ENCODE peak calls at places on chromosomes 1 and 21, in five cellular contexts. N is IMR-90, T is neuronal stem cell, K is H1, C is H9. O is an unnamed sample.
A peak's percentile ranks its signal among the peaks of the same experiment; 100 is the strongest.

GRCh38 chr1:59718064-59718988 is 96.4 kb upstream of the HOOK1 start:
- DNase-seq in C (no peak), T (no peak), K (no peak), N (no peak), O (no peak)

GRCh38 chr21:34544032-34544496 is 32.1 kb upstream of the KCNE1 start:
- DNase-seq in N (peak; percentile 75), K (peak; percentile 61), T (no peak), C (peak; percentile 73), O (peak; percentile 64)

GRCh38 chr1:35202048-35202719 is 9.2 kb upstream of the SFPQ start:
- DNase-seq in K (peak; percentile 46), C (peak; percentile 82), N (peak; percentile 82), T (peak; percentile 69), O (peak; percentile 84)

GRCh38 chr1:95301614-95302013 is 67.6 kb downstream of the RWDD3 start:
- DNase-seq in N (no peak), K (no peak), T (no peak), C (no peak), O (no peak)

GRCh38 chr1:46653405-46653853 is 14.7 kb downstream of the ATPAF1 start:
- DNase-seq in K (no peak), C (no peak), T (no peak), N (peak; percentile 69), O (peak; percentile 46)

GRCh38 chr1:208107817-208108608 is 136.2 kb downstream of the PLXNA2 start:
- DNase-seq in T (no peak), K (no peak), N (peak; percentile 77), C (no peak), O (peak; percentile 56)

GRCh38 chr21:16678479-16678878 is 834.4 kb upstream of the CXADR start:
- DNase-seq in T (no peak), C (no peak), K (no peak), N (no peak), O (no peak)

GRCh38 chr1:170853867-170854266 is 81.5 kb upstream of the MROH9 start:
- DNase-seq in K (no peak), C (no peak), T (no peak), N (no peak), O (no peak)

DNA sequence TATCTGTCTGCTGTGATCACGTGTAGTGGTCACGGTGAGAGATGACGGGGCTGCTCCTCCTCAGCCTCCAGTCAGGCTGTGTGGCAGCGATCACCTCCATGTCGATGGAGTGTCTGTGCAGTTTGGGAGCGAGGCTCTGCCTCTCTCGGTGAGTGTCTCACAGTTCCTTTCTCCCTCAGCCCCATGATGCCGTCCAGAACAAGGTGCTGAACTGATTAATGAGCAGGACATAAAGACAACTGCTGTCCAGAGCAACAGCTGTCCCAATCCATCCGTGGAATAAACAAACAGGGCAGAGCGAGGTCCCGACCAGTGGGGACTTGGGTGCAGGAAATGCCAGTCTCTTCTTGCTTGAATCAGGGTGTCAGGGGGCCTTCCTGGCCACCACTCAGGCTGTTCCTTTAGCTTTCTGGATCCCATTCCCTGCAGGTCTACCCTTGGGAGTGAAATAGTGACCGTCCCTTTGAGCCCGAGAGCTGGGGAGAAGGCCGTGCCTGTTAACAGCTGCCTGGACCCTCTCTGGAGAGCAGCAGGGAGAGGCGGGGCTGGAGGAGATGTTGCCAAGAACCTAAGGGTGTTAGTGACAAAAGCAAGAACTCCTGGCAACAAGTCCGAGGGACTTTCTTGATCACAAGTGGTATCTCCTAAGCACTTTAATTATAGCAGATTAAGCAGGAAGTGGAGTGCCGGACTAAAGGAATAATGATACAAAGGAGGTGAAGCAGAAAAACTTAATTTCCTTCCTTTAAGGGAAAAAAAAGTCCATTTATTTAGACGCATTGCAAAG is 443.9 kb downstream of the KIF26B start:
- DNase-seq in C (peak; percentile 19), K (no peak), T (no peak), N (no peak), O (peak; percentile 50)
- H4K91ac ChIP-seq in C (no peak overlapping the region), K (no peak overlapping the region), T (no peak overlapping the region), N (peak overlapping the region; percentile 85), O (peak overlapping the region; percentile 86)

GRCh38 chr1:201539561-201540404 is 856 bp downstream of the NAV1 start:
- DNase-seq in T (no peak), K (no peak), N (peak; percentile 84), C (peak; percentile 57), O (peak; percentile 84)
- H2BK15ac ChIP-seq in T (peak overlapping the region; percentile 23), K (no peak overlapping the region), N (peak overlapping the region; percentile 67), C (no peak overlapping the region), O (peak overlapping the region; percentile 86)

GRCh38 chr1:211326528-211327340 is at the start of gene TRAF5:
- DNase-seq in N (peak; percentile 55), T (peak; percentile 36), K (no peak), C (peak; percentile 67), O (peak; percentile 57)
- H2BK120ac ChIP-seq in N (peak within 1 kb of the TSS; percentile 92), T (peak within 1 kb of the TSS; percentile 44), K (peak within 1 kb of the TSS; percentile 84), C (no peak within 1 kb of the TSS), O (peak within 1 kb of the TSS; percentile 62)

GRCh38 chr1:75991497-75992114 is 59.4 kb upstream of the ASB17 start:
- DNase-seq in N (peak; percentile 83), C (peak; percentile 80), T (peak; percentile 76), K (peak; percentile 13), O (peak; percentile 81)
- H4K91ac ChIP-seq in N (no peak overlapping the region), C (no peak overlapping the region), T (no peak overlapping the region), K (no peak overlapping the region), O (no peak overlapping the region)

DNA sequence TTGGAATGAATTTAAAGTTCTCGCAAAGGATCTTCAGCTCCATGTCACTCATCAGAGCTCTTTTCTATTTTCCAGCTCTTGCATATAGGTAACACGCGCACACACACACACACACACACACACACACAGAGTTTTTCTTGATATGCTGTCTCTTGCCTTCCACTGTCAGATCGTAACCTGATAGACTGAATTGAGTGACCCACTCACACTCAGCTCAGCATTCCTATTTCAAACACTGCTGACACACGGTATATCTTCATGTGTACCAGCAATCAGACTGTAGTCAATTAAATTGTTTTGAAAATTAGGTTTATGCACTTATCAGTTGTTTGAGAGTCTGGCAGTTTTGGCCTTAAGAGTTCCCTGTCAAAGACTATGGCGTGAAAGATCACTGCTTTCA is 214.2 kb downstream of the PBX1 start:
- DNase-seq in C (no peak), K (no peak), T (no peak), N (no peak), O (no peak)
- H2BK15ac ChIP-seq in C (no peak overlapping the region), K (no peak overlapping the region), T (no peak overlapping the region), N (peak overlapping the region; percentile 94), O (peak overlapping the region; percentile 61)

GRCh38 chr1:41851589-41851988 is 67.1 kb downstream of the HIVEP3 start:
- DNase-seq in T (no peak), K (no peak), C (no peak), N (peak; percentile 86), O (peak; percentile 63)

GRCh38 chr1:41853907-41854306 is 64.8 kb downstream of the HIVEP3 start:
- DNase-seq in N (no peak), K (no peak), T (no peak), C (no peak), O (no peak)

GRCh38 chr1:41850029-41850428 is 68.7 kb downstream of the HIVEP3 start:
- DNase-seq in C (no peak), K (no peak), N (no peak), T (no peak), O (no peak)

GRCh38 chr1:41849211-41849759 is 69.4 kb downstream of the HIVEP3 start:
- DNase-seq in C (no peak), T (no peak), N (peak; percentile 43), K (no peak), O (no peak)

GRCh38 chr1:41852091-41852490 is 66.6 kb downstream of the HIVEP3 start:
- DNase-seq in K (no peak), T (no peak), N (no peak), C (no peak), O (no peak)
- H2BK120ac ChIP-seq in K (no peak overlapping the region), T (no peak overlapping the region), N (no peak overlapping the region), C (no peak overlapping the region), O (no peak overlapping the region)

GRCh38 chr1:201737350-201738060 is 91.5 kb upstream of the IPO9 start:
- DNase-seq in N (peak; percentile 92), C (no peak), T (no peak), K (no peak), O (peak; percentile 94)

GRCh38 chr1:201739492-201740085 is 89.4 kb upstream of the IPO9 start:
- DNase-seq in C (peak; percentile 74), N (no peak), T (no peak), K (no peak), O (peak; percentile 61)

GRCh38 chr1:201740086-201740541 is 88.8 kb upstream of the IPO9 start:
- DNase-seq in N (no peak), T (no peak), K (no peak), C (peak; percentile 56), O (no peak)

GRCh38 chr1:201740609-201741231 is 88.2 kb upstream of the IPO9 start:
- DNase-seq in K (no peak), T (no peak), C (no peak), N (no peak), O (no peak)

DNA sequence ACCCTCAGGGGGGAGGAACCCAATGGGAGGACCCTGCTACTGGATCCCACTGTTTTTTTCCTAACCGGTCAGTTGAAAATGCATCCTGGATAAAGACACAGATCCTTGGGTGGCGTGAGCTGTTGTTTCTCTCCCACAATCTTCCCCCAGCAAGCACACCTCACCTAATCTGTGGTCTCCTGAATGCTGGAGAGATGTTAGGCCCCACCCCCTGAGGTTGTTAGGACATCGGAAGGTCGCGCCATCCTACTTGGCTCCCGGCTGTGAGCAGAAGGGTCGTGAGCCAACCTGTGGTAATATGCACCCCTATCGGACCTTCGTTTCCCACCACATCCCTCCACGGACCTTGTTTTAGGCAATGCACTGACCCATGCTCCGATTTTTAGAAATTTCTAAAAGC is 89.9 kb upstream of the IPO9 start:
- DNase-seq in N (no peak), T (no peak), C (no peak), K (no peak), O (no peak)
- H4K91ac ChIP-seq in N (peak overlapping the region; percentile 36), T (no peak overlapping the region), C (no peak overlapping the region), K (peak overlapping the region; percentile 64), O (peak overlapping the region; percentile 92)

DNA sequence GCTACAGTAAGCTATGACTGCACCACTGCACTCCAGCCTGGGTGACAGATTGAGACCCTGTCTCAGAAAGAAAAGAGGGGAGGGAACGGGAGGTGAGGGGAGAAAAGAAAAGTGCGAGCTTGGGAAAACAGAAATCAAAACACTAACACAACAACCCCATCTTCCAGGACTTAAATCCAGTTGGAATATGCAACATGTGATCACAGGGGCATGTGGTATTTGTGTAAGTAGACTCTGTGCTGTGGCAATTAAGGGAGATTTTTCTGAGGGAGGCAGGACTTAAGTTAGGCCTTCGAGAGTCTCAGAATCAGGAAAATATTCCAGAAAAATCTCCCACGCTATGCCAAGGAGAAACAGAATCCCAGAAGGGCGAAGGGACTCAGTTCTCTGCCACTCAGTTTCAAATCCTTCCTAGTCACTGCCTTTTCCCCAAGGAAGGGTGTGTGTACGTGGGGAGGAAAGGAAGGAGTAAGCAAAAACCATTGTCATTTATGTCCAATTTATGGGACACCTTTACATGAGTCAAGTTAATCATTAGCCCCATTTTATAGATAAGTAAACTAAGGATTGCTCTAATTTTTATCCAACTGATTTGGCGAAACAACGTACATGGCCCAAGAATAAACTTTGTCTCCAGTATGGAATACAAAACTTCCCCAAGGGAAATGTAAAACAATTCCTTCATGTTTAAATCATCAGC is 12.3 kb downstream of the ID3 start:
- DNase-seq in N (no peak), K (no peak), C (no peak), T (no peak), O (peak; percentile 37)
- H2BK15ac ChIP-seq in N (no peak overlapping the region), K (peak overlapping the region; percentile 63), C (no peak overlapping the region), T (no peak overlapping the region), O (no peak overlapping the region)

GRCh38 chr1:33586795-33587194 is 114.3 kb downstream of the ZSCAN20 start:
- DNase-seq in K (no peak), C (no peak), N (no peak), T (no peak), O (no peak)

GRCh38 chr1:33588726-33589125 is 116.3 kb downstream of the ZSCAN20 start:
- DNase-seq in N (no peak), T (no peak), C (no peak), K (no peak), O (no peak)

GRCh38 chr1:33583567-33583966 is 111.1 kb downstream of the ZSCAN20 start:
- DNase-seq in K (no peak), N (no peak), C (no peak), T (no peak), O (no peak)

GRCh38 chr1:33586111-33586510 is 113.7 kb downstream of the ZSCAN20 start:
- DNase-seq in N (peak; percentile 11), T (no peak), C (no peak), K (no peak), O (no peak)
- H2BK120ac ChIP-seq in N (no peak overlapping the region), T (no peak overlapping the region), C (no peak overlapping the region), K (no peak overlapping the region), O (no peak overlapping the region)